ENCODE peak calls at places on chromosomes 3 and 15, in six cellular contexts. J, H, U, P, A and Q are unnamed samples.

GRCh38 chr15:66186049-66186825 is 67.3 kb downstream of the MEGF11 start:
- DNase-seq in U (no peak), A (no peak), J (no peak), P (no peak), H (peak), Q (no peak)

GRCh38 chr3:39134305-39134704 is 19.1 kb downstream of the CSRNP1 start:
- DNase-seq in P (no peak), A (no peak), U (no peak), J (no peak), H (no peak), Q (no peak)

GRCh38 chr3:187961366-187961765 is 192.6 kb upstream of the LPP start:
- DNase-seq in U (no peak), P (no peak), A (no peak), H (no peak), J (no peak), Q (no peak)

GRCh38 chr3:112682361-112682760 is 41.4 kb upstream of the CCDC80 start:
- DNase-seq in J (no peak), P (no peak), A (no peak), U (no peak), H (no peak), Q (no peak)

GRCh38 chr15:70627322-70627721 is 136.0 kb downstream of the UACA start:
- DNase-seq in P (no peak), U (no peak), J (no peak), H (no peak), A (no peak), Q (no peak)

GRCh38 chr3:112635674-112636073 is 5.3 kb downstream of the CCDC80 start:
- DNase-seq in P (no peak), U (no peak), A (no peak), H (no peak), J (no peak), Q (no peak)

GRCh38 chr3:148741219-148741618 is 43.5 kb downstream of the AGTR1 start:
- DNase-seq in J (no peak), H (no peak), P (no peak), A (no peak), U (no peak), Q (no peak)

GRCh38 chr15:75554717-75555116 is 24.4 kb downstream of the PTPN9 start:
- DNase-seq in P (no peak), J (no peak), U (no peak), H (no peak), A (no peak), Q (no peak)

GRCh38 chr15:87267798-87268197 is 988.7 kb downstream of the NTRK3 start:
- DNase-seq in A (no peak), J (no peak), U (no peak), P (peak), H (no peak), Q (no peak)

GRCh38 chr3:172777901-172778300 is 27.4 kb downstream of the ECT2 start:
- DNase-seq in J (no peak), P (no peak), U (no peak), A (no peak), H (no peak), Q (no peak)

GRCh38 chr3:52248816-52249547 is 3.4 kb downstream of the PPM1M start:
- DNase-seq in H (no peak), P (no peak), U (no peak), J (no peak), A (no peak), Q (no peak)

GRCh38 chr3:11212301-11212613 is 58.0 kb downstream of the HRH1 start:
- DNase-seq in A (no peak), J (no peak), U (no peak), P (peak), H (peak), Q (no peak)

GRCh38 chr15:39301589-39301999 is 279.3 kb upstream of the THBS1 start:
- DNase-seq in P (peak), U (no peak), J (no peak), H (no peak), A (no peak), Q (no peak)

GRCh38 chr15:33116218-33116617 is 78.3 kb downstream of the FMN1 start:
- DNase-seq in H (no peak), U (no peak), J (no peak), A (no peak), P (no peak), Q (no peak)

GRCh38 chr3:23666818-23667217 is 138.9 kb upstream of the UBE2E1 start:
- DNase-seq in P (no peak), U (no peak), H (no peak), A (no peak), J (no peak), Q (no peak)